ENCODE peak calls at places on chromosomes 6 and 20, in four cellular contexts. O is HepG2, Q is suprapubic skin, C is transverse colon. E is an unnamed sample.

GRCh38 chr6:168968228-168968627 is 285.4 kb downstream of the THBS2 start:
- DNase-seq in O (peak; percentile 44), Q (peak; percentile 85), C (peak; percentile 57), E (peak; percentile 42)

GRCh38 chr6:83038246-83038645 is 27.4 kb downstream of the UBE3D start:
- DNase-seq in O (no peak), Q (no peak), C (no peak), E (no peak)

GRCh38 chr6:27669798-27670301 is 196.9 kb upstream of the ZNF184 start:
- DNase-seq in C (no peak), O (no peak), Q (no peak), E (no peak)

GRCh38 chr20:50729925-50730764 is 1.2 kb upstream of the PARD6B start:
- DNase-seq in C (peak; percentile 25), Q (no peak), O (peak; percentile 55), E (peak; percentile 27)

GRCh38 chr20:42635699-42636411 is 553.9 kb downstream of the PTPRT start:
- DNase-seq in C (no peak), O (no peak), Q (no peak), E (no peak)

GRCh38 chr20:62599216-62600110 is 42.8 kb upstream of the SLCO4A1 start:
- DNase-seq in O (no peak), Q (no peak), C (no peak), E (no peak)

GRCh38 chr6:75204959-75205775 is 686 bp downstream of the COL12A1 start:
- DNase-seq in C (peak; percentile 39), O (no peak), Q (peak; percentile 78), E (peak; percentile 22)

GRCh38 chr6:17156112-17156921 is 54.5 kb downstream of the STMND1 start:
- DNase-seq in O (peak; percentile 75), Q (peak; percentile 70), C (peak; percentile 76), E (no peak)

GRCh38 chr6:33983109-33983475 is 162.8 kb downstream of the GRM4 start:
- DNase-seq in C (peak; percentile 74), Q (peak; percentile 61), O (peak; percentile 61), E (peak; percentile 41)

GRCh38 chr6:56009620-56010019 is 134.2 kb upstream of the BMP5 start:
- DNase-seq in O (no peak), C (no peak), Q (no peak), E (no peak)

GRCh38 chr6:130503146-130503545 is 137.3 kb downstream of the TMEM200A start:
- DNase-seq in Q (no peak), C (no peak), O (no peak), E (no peak)

GRCh38 chr6:136201735-136202134 is 48.4 kb downstream of the MTFR2 start:
- DNase-seq in Q (no peak), C (no peak), O (no peak), E (no peak)

GRCh38 chr20:57229490-57229889 is 37.0 kb downstream of the BMP7 start:
- DNase-seq in Q (no peak), C (no peak), O (no peak), E (no peak)

DNA sequence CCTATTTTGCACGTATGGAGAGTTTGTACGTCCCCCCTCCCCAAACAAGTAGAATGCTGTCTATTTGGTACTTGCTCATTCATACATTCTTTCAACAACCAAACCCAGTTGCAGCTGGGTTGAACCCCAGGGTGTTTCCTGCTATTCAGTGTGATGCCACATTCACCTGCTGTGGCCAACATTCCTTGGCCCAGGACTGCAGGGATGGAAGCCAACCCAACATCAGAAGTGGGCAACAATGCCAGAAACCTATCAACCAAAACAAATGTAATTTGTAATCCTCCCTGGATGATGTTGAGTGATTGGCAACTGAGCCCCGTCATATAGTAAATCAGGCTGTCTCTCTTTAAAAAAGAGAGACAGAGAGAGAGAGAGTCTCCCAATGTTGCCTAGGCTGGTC is 8.9 kb downstream of the NT5E start:
- DNase-seq in C (no peak), Q (no peak), O (no peak), E (no peak)
- TF ChIP-seq POLR2AphosphoS5 in C (no peak), Q (no peak), O (no peak), E (no peak)

GRCh38 chr6:37127961-37128862 is 41.7 kb upstream of the PIM1 start:
- DNase-seq in O (peak; percentile 97), Q (no peak), C (peak; percentile 42), E (no peak)

GRCh38 chr6:37131104-37131959 is 38.6 kb upstream of the PIM1 start:
- DNase-seq in C (peak; percentile 70), O (peak; percentile 68), Q (no peak), E (peak; percentile 87)

GRCh38 chr6:37126961-37127360 is 43.0 kb upstream of the PIM1 start:
- DNase-seq in Q (no peak), O (no peak), C (no peak), E (no peak)

GRCh38 chr6:37131960-37132253 is 38.0 kb upstream of the PIM1 start:
- DNase-seq in O (no peak), C (no peak), Q (no peak), E (no peak)

DNA sequence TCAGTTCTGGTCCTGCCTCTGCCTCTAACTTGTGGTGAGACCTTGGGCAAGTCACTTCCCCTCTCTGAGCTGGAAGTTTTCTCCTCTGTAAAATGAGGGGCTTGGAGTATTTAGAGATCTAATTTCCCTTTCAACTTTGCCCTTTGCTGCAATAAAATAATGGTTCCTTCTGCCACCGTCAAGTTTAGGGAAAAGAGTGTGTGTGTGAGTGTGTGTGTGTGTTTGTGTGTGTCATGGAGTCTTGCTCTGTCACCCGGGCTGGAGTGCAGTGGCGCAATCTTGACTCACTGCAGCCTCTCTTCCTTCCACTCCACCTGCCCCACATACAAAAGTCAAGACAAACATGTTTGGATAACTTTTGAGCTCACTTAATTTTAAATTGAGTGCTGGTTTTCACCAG is 39.2 kb upstream of the PIM1 start:
- DNase-seq in C (peak; percentile 53), Q (no peak), O (peak; percentile 68), E (peak; percentile 51)
- H3K27ac ChIP-seq in C (peak overlapping the region; percentile 82), Q (peak overlapping the region; percentile 61), O (peak overlapping the region; percentile 95), E (peak overlapping the region; percentile 81)

GRCh38 chr6:80637312-80637711 is 530.8 kb downstream of the BCKDHB start:
- DNase-seq in C (no peak), Q (no peak), O (no peak), E (no peak)

GRCh38 chr6:80639243-80639642 is 532.8 kb downstream of the BCKDHB start:
- DNase-seq in Q (no peak), O (no peak), C (no peak), E (no peak)

GRCh38 chr6:80640176-80640575 is 533.7 kb downstream of the BCKDHB start:
- DNase-seq in O (no peak), Q (no peak), C (no peak), E (no peak)

GRCh38 chr6:80636689-80637088 is 530.2 kb downstream of the BCKDHB start:
- DNase-seq in Q (no peak), C (no peak), O (no peak), E (no peak)

GRCh38 chr6:80638222-80639055 is 532.0 kb downstream of the BCKDHB start:
- DNase-seq in Q (no peak), C (peak; percentile 8), O (peak; percentile 11), E (no peak)
- TF ChIP-seq POLR2A in Q (no peak), C (no peak), O (no peak), E (no peak)

DNA sequence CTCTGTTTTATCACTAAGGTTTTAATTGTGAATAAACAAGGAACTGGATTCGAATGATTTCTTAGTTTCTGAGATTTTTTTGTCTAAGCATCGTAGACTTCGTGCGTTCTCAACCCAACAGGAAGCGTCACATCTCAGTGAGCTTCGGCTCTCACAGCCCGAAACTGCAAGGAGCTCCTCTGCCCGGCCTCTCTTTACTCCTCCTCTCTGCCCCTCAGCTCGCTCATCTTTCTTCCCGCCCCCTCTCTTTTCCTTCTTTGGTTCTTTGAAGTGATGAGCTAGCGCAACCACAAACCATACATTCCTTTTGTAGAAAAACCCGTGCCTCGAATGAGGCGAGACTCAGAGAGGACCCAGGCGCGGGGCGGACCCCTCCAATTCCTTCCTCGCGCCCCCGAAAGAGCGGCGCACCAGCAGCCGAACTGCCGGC is 480 bp upstream of the NT5E start:
- DNase-seq in Q (no peak), O (no peak), C (peak; percentile 18), E (no peak)
- TF ChIP-seq POLR2AphosphoS5 in Q (no peak), O (no peak), C (no peak), E (no peak)

GRCh38 chr6:125570546-125570945 is 178.9 kb upstream of the HEY2 start:
- DNase-seq in Q (no peak), O (no peak), C (no peak), E (no peak)
- H3K27ac ChIP-seq in Q (no peak overlapping the region), O (no peak overlapping the region), C (no peak overlapping the region), E (no peak overlapping the region)

GRCh38 chr6:159726918-159727716 is at the start of gene WTAP:
- DNase-seq in C (peak; percentile 98), Q (peak; percentile 97), O (peak; percentile 95), E (peak; percentile 97)
- TF ChIP-seq POLR2A in C (peak; percentile 93), Q (peak; percentile 36), O (peak; percentile 86), E (peak; percentile 59)

E was measured in breast epithelium.